ENCODE peak calls at places on chromosomes 7 and 10, in nine cellular contexts. R, D, Z, S, Y, K, G, M and X are unnamed samples.
A peak's percentile ranks its signal among the peaks of the same experiment; 100 is the strongest.

GRCh38 chr7:106867641-106868351 is 2.7 kb downstream of the PIK3CG start:
- DNase-seq in Y (no peak), M (no peak), S (no peak), Z (no peak), D (no peak), R (no peak), K (no peak), G (no peak), X (no peak)

GRCh38 chr7:159113056-159113455 is 31.6 kb downstream of the VIPR2 start:
- DNase-seq in K (no peak), M (no peak), S (no peak), G (no peak), Z (no peak), D (no peak), Y (no peak), R (no peak), X (no peak)

GRCh38 chr10:48506147-48506917 is 98.5 kb downstream of the ARHGAP22 start:
- DNase-seq in G (no peak), K (no peak), D (peak; percentile 37), M (no peak), R (no peak), S (no peak), Z (peak; percentile 18), Y (no peak), X (no peak)

GRCh38 chr10:17673517-17674051 is 29.6 kb downstream of the STAM start:
- DNase-seq in S (no peak), K (no peak), R (no peak), G (peak; percentile 81), Z (no peak), Y (no peak), M (no peak), D (no peak), X (peak; percentile 78)

GRCh38 chr7:131513245-131514061 is 43.0 kb downstream of the PODXL start:
- DNase-seq in K (peak; percentile 87), D (peak; percentile 66), M (peak; percentile 93), G (peak; percentile 43), Z (peak; percentile 80), R (peak; percentile 81), S (peak; percentile 88), Y (peak; percentile 73), X (peak; percentile 68)

GRCh38 chr7:46763348-46763747 is 818.6 kb downstream of the TNS3 start:
- DNase-seq in G (no peak), K (no peak), Z (no peak), D (no peak), Y (no peak), M (no peak), S (no peak), R (no peak), X (no peak)

GRCh38 chr7:22948770-22949169 is 65.2 kb downstream of the HYCC1 start:
- DNase-seq in K (no peak), D (no peak), R (no peak), Y (no peak), G (no peak), M (no peak), S (no peak), Z (no peak), X (no peak)

GRCh38 chr7:80478683-80479082 is 33.2 kb downstream of the GNAT3 start:
- DNase-seq in S (no peak), Z (no peak), R (no peak), D (no peak), K (no peak), G (no peak), Y (no peak), M (no peak), X (no peak)

GRCh38 chr7:108057951-108058391 is 55.0 kb upstream of the LAMB1 start:
- DNase-seq in Z (no peak), R (no peak), K (no peak), M (no peak), G (no peak), D (no peak), S (no peak), Y (no peak), X (no peak)

GRCh38 chr7:80140388-80140787 is 5.8 kb downstream of the GNAI1 start:
- DNase-seq in M (no peak), D (no peak), S (no peak), G (no peak), K (no peak), Y (no peak), Z (no peak), R (no peak), X (no peak)

GRCh38 chr7:69510114-69510513 is 88.2 kb upstream of the AUTS2 start:
- DNase-seq in G (no peak), R (no peak), K (no peak), M (no peak), Y (no peak), S (no peak), Z (no peak), D (no peak), X (no peak)

GRCh38 chr10:22022257-22023051 is 18.9 kb upstream of the DNAJC1 start:
- DNase-seq in K (peak; percentile 61), G (no peak), M (peak; percentile 62), R (peak; percentile 35), D (no peak), Z (peak; percentile 22), Y (peak; percentile 37), S (no peak), X (no peak)

GRCh38 chr7:155584763-155585531 is 38.6 kb upstream of the CNPY1 start:
- DNase-seq in R (no peak), Y (no peak), K (no peak), M (no peak), Z (no peak), D (no peak), S (no peak), G (peak; percentile 24), X (peak; percentile 23)

GRCh38 chr10:35913628-35914027 is 271.5 kb upstream of the FZD8 start:
- DNase-seq in Z (no peak), R (no peak), S (no peak), Y (no peak), K (no peak), G (no peak), D (no peak), M (no peak), X (no peak)

GRCh38 chr10:45044290-45044689 is 43.6 kb downstream of the ZNF22 start:
- DNase-seq in D (no peak), K (no peak), Z (no peak), Y (no peak), G (no peak), M (no peak), R (no peak), S (no peak), X (no peak)

GRCh38 chr7:143435266-143435665 is 8.0 kb upstream of the TAS2R60 start:
- DNase-seq in Z (no peak), G (no peak), D (no peak), S (no peak), Y (no peak), R (no peak), M (no peak), K (no peak), X (no peak)

GRCh38 chr7:29564455-29565185 is 985 bp downstream of the PRR15 start:
- DNase-seq in R (peak; percentile 60), K (peak; percentile 50), M (peak; percentile 52), D (no peak), S (peak; percentile 18), Z (peak; percentile 75), Y (no peak), G (no peak), X (no peak)

GRCh38 chr10:17257466-17258321 is 29.7 kb downstream of the VIM start:
- DNase-seq in K (peak; percentile 75), Y (peak; percentile 26), M (no peak), Z (peak; percentile 74), S (peak; percentile 8), G (no peak), D (peak; percentile 70), R (peak; percentile 50), X (no peak)